ENCODE peak calls at places on chromosomes 11 and 22, in five cellular contexts. Y, U, B, D and Q are unnamed samples.

GRCh38 chr22:50293441-50294318 is 13.8 kb downstream of the PLXNB2 start:
- DNase-seq in Y (no peak), U (peak; percentile 87), B (no peak), D (no peak), Q (peak; percentile 60)

GRCh38 chr11:120959189-120959588 is 64.7 kb upstream of the TBCEL start:
- DNase-seq in Y (no peak), U (no peak), B (no peak), D (no peak), Q (no peak)

GRCh38 chr11:73661035-73661628 is 14.8 kb downstream of the PLEKHB1 start:
- DNase-seq in Y (peak; percentile 95), U (no peak), B (peak; percentile 82), D (peak; percentile 37), Q (peak; percentile 97)

GRCh38 chr11:72389116-72389515 is 45.2 kb downstream of the CLPB start:
- DNase-seq in Y (no peak), U (no peak), B (no peak), D (no peak), Q (no peak)

GRCh38 chr11:13336246-13336873 is 58.8 kb downstream of the BMAL1 start:
- DNase-seq in Y (no peak), U (no peak), B (no peak), D (no peak), Q (no peak)

GRCh38 chr11:8754241-8754640 is 71.6 kb downstream of the RPL27A start:
- DNase-seq in Y (no peak), U (no peak), B (no peak), D (no peak), Q (no peak)

GRCh38 chr11:68302256-68303054 is 9.9 kb upstream of the LRP5 start:
- DNase-seq in Y (no peak), U (peak; percentile 71), B (no peak), D (no peak), Q (peak; percentile 15)

GRCh38 chr11:68669301-68670090 is 14.8 kb upstream of the GAL start:
- DNase-seq in Y (no peak), U (no peak), B (no peak), D (no peak), Q (no peak)

GRCh38 chr11:5591613-5592012 is 4.8 kb upstream of the TRIM6 start:
- DNase-seq in Y (peak; percentile 21), U (no peak), B (no peak), D (no peak), Q (no peak)

GRCh38 chr11:100682247-100682969 is 4.7 kb upstream of the ARHGAP42 start:
- DNase-seq in Y (no peak), U (no peak), B (no peak), D (no peak), Q (no peak)

GRCh38 chr11:5083602-5084001 is 14.2 kb downstream of the OR52E1 start:
- DNase-seq in Y (no peak), U (no peak), B (no peak), D (no peak), Q (no peak)

GRCh38 chr11:58741127-58741526 is 9.4 kb upstream of the GLYAT start:
- DNase-seq in Y (no peak), U (no peak), B (no peak), D (no peak), Q (no peak)

GRCh38 chr11:86932942-86933875 is 22.0 kb downstream of the FZD4 start:
- DNase-seq in Y (no peak), U (no peak), B (no peak), D (no peak), Q (no peak)

GRCh38 chr11:66459138-66459778 is 7.4 kb upstream of the PELI3 start:
- DNase-seq in Y (no peak), U (no peak), B (no peak), D (peak; percentile 70), Q (no peak)

GRCh38 chr11:105168457-105168856 is 28.9 kb upstream of the CARD18 start:
- DNase-seq in Y (no peak), U (no peak), B (no peak), D (no peak), Q (no peak)

GRCh38 chr22:21082248-21082647 is 36.5 kb downstream of the LRRC74B start:
- DNase-seq in Y (no peak), U (no peak), B (no peak), D (no peak), Q (no peak)

GRCh38 chr11:108364159-108364558 is 103.2 kb downstream of the C11orf65 start:
- DNase-seq in Y (no peak), U (no peak), B (no peak), D (no peak), Q (no peak)

GRCh38 chr22:50059185-50059880 is 1.2 kb upstream of the TTLL8 start:
- DNase-seq in Y (peak; percentile 63), U (peak; percentile 24), B (peak; percentile 27), D (no peak), Q (peak; percentile 86)

GRCh38 chr22:48669226-48669625 is 1158.4 kb downstream of the BRD1 start:
- DNase-seq in Y (no peak), U (no peak), B (no peak), D (no peak), Q (no peak)

GRCh38 chr22:39232246-39232645 is 12.5 kb downstream of the PDGFB start:
- DNase-seq in Y (no peak), U (no peak), B (no peak), D (no peak), Q (no peak)

GRCh38 chr11:31720225-31720624 is 90.9 kb downstream of the PAX6 start:
- DNase-seq in Y (no peak), U (no peak), B (no peak), D (no peak), Q (no peak)

GRCh38 chr11:61847914-61848581 is 19.9 kb downstream of the FADS2 start:
- DNase-seq in Y (no peak), U (no peak), B (no peak), D (no peak), Q (no peak)

GRCh38 chr11:11582261-11582701 is 39.5 kb downstream of the GALNT18 start:
- DNase-seq in Y (no peak), U (no peak), B (no peak), D (no peak), Q (no peak)
- TF ChIP-seq CHD2 in Y (no peak), U (no peak), B (no peak), D (no peak), Q (no peak)

GRCh38 chr22:46072981-46073682 is 77.2 kb upstream of the PPARA start:
- DNase-seq in Y (no peak), U (no peak), B (no peak), D (no peak), Q (no peak)
- TF ChIP-seq SIN3A in Y (no peak), U (no peak), B (no peak), D (no peak), Q (no peak)

GRCh38 chr22:28952857-28953256 is 69.5 kb downstream of the ZNRF3 start:
- DNase-seq in Y (no peak), U (no peak), B (no peak), D (no peak), Q (no peak)
- TF ChIP-seq CHD2 in Y (no peak), U (no peak), B (no peak), D (no peak), Q (no peak)

GRCh38 chr11:47234669-47235075 is 13.9 kb downstream of the ACP2 start:
- DNase-seq in Y (no peak), U (no peak), B (no peak), D (no peak), Q (peak; percentile 4)
- TF ChIP-seq SIN3A in Y (no peak), U (no peak), B (no peak), D (no peak), Q (no peak)

DNA sequence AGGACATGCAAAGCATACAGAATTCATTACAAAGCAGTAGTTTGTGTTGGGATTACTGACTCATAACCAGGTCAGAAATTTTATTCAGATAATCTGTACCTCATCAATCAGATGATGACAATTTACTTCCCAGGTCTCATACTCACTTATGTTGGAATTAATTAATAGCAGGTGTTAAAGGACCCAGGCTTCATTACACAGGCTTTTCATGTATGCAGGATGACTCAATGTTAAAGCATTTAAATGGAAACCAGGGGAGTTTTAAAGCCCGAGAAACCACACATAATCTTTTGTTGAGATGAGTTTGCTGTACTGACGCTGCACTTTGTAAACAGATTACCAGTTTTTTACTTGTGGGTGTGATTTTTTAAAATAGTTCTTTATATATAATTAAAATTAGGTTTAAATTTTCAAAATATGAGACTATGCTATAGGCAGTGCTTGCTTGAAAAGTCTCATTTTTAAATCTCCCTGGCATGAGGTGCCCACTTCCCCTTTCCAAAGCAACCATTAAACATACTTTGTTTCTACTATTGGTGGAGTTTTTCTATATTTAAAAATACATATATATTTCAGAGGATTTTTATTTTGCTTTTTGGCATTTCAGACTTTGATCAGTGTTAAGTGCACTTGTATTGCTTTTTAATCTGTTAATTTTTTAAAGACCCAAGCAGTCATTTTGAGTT is 41.0 kb downstream of the CEP57 start:
- DNase-seq in Y (no peak), U (no peak), B (no peak), D (no peak), Q (no peak)
- TF ChIP-seq CHD2 in Y (no peak), U (no peak), B (no peak), D (no peak), Q (no peak)

GRCh38 chr11:16876053-16876752 is 137.8 kb downstream of the C11orf58 start:
- DNase-seq in Y (no peak), U (no peak), B (no peak), D (no peak), Q (no peak)

GRCh38 chr11:16873289-16873688 is 134.8 kb downstream of the C11orf58 start:
- DNase-seq in Y (no peak), U (no peak), B (no peak), D (no peak), Q (no peak)

GRCh38 chr11:16876840-16877239 is 137.4 kb downstream of the PLEKHA7 start:
- DNase-seq in Y (no peak), U (no peak), B (no peak), D (no peak), Q (no peak)

GRCh38 chr11:16871368-16871767 is 132.9 kb downstream of the C11orf58 start:
- DNase-seq in Y (no peak), U (no peak), B (no peak), D (no peak), Q (no peak)

DNA sequence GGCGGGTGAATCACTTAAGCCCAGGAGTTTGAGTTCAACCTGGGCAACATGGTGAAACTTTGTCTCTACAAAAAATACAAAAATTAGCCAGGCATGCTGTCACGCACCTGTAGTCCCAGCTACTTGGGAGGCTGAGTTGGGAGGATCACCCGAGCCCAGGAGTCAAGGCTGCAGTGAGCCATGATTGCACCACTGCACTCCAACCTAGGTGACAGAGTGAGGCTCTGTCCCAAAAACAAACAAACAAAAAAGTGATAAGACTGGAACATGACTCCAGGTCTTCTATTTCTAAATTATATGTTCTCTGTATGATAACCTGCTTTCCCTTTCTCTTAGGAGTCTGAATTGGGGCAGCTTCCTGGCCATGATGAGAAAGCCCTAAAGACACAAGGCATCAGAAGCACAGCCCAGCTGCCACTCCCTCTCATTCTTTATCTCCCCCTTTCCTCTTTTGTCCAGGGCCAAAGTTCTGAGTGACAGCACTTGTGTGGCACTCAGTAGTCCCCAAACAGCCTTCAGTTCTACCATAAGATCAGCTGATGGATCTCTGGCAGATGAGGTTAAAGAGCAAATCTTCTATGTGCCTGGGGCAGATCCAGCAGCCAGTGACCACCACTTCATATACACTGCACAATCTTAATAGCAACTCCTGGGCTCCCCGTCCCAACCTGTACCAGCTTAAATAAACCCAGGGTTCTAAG is 136.0 kb downstream of the C11orf58 start:
- DNase-seq in Y (no peak), U (peak; percentile 52), B (no peak), D (no peak), Q (no peak)
- TF ChIP-seq SIN3A in Y (no peak), U (no peak), B (no peak), D (no peak), Q (no peak)